ENCODE peak calls at places on chromosomes 4 and X, in six cellular contexts. Y, U, R, H, A and O are unnamed samples.

GRCh38 chr4:972651-973424 is 531 bp downstream of the DGKQ start:
- DNase-seq in Y (no peak), U (peak), R (no peak), H (peak), A (no peak), O (peak)

GRCh38 chrX:39516399-39516798 is 581.4 kb downstream of the BCOR start:
- DNase-seq in Y (no peak), U (no peak), R (no peak), H (no peak), A (no peak), O (no peak)

GRCh38 chr4:168304744-168305459 is 13.7 kb downstream of the DDX60 start:
- DNase-seq in Y (peak), U (peak), R (no peak), H (no peak), A (no peak), O (no peak)

GRCh38 chr4:146488495-146489174 is 33.1 kb downstream of the SLC10A7 start:
- DNase-seq in Y (no peak), U (peak), R (no peak), H (no peak), A (no peak), O (no peak)

GRCh38 chr4:7226464-7226863 is 34.1 kb downstream of the SORCS2 start:
- DNase-seq in Y (no peak), U (no peak), R (no peak), H (no peak), A (no peak), O (no peak)

GRCh38 chrX:104156630-104157529 is at the start of gene SLC25A53:
- DNase-seq in Y (peak), U (peak), R (peak), H (peak), A (peak), O (peak)

GRCh38 chr4:8905773-8906667 is 34.4 kb upstream of the HMX1 start:
- DNase-seq in Y (no peak), U (no peak), R (no peak), H (no peak), A (no peak), O (no peak)

GRCh38 chr4:38160487-38161207 is 200.4 kb downstream of the PTTG2 start:
- DNase-seq in Y (peak), U (peak), R (peak), H (no peak), A (peak), O (peak)

GRCh38 chrX:50430917-50431316 is 39.7 kb downstream of the DGKK start:
- DNase-seq in Y (no peak), U (no peak), R (peak), H (no peak), A (no peak), O (peak)

DNA sequence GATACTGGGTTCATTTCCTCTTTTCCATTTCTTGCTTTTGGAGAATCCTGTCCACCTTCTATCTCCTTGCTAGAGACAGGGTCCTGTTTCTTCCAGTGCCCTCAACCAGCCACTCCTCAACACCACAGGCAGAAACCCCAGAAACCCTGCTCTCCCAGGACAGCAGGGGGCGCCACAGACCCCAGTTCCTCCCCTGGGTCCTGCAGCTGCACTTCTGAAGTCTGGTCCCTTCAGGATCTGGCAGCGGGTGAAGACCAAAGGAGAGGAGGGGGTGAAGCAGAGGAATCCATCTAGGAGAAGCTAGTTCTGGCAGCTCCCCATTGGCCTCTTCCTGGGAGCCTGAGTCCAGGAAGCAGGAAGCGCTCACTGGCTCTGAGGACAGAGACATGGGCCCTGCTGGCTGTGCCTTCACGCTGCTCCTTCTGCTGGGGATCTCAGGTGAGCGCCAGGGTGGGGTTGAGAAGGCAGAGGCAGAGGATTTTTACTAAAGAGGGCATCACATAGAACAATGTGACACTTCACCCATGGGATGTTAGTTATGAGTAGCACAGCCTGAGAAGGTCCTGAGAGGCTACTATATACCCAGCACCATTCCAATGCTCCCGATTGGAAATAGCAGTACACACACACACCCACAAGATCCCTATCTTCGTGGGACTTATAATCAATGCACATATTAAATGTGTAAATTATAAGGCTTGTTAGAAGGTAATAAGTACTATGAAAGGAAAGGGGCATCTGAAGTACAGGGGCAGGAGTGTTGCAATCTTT is at the start of gene PRSS48:
- DNase-seq in Y (peak), U (peak), R (peak), H (peak), A (no peak), O (peak)
- TF ChIP-seq MYC in Y (no peak), U (no peak), R (no peak), H (no peak), A (no peak), O (no peak)

GRCh38 chrX:153462291-153462690 is 8.1 kb downstream of the HAUS7 start:
- DNase-seq in Y (no peak), U (no peak), R (no peak), H (no peak), A (no peak), O (no peak)

GRCh38 chrX:153460826-153461225 is 9.6 kb downstream of the HAUS7 start:
- DNase-seq in Y (peak), U (peak), R (peak), H (peak), A (no peak), O (peak)

GRCh38 chrX:153457827-153458466 is 12.1 kb upstream of the TREX2 start:
- DNase-seq in Y (no peak), U (no peak), R (no peak), H (no peak), A (no peak), O (no peak)

GRCh38 chrX:153457136-153457825 is 11.4 kb upstream of the TREX2 start:
- DNase-seq in Y (no peak), U (no peak), R (no peak), H (no peak), A (no peak), O (no peak)

GRCh38 chrX:153459976-153460375 is 10.4 kb downstream of the HAUS7 start:
- DNase-seq in Y (no peak), U (peak), R (peak), H (no peak), A (no peak), O (no peak)
- TF ChIP-seq MAX in Y (no peak), U (no peak), R (no peak), H (no peak), A (no peak), O (no peak)

GRCh38 chr4:18021470-18021719 is 160 bp downstream of the LCORL start:
- DNase-seq in Y (no peak), U (no peak), R (no peak), H (no peak), A (no peak), O (no peak)
- TF ChIP-seq POLR2A in Y (no peak), U (no peak), R (no peak), H (peak), A (no peak), O (no peak)

GRCh38 chrX:154349979-154350378 is 24.5 kb downstream of the FLNA start:
- DNase-seq in Y (peak), U (no peak), R (no peak), H (no peak), A (no peak), O (no peak)

GRCh38 chrX:154348646-154349358 is 25.6 kb downstream of the FLNA start:
- DNase-seq in Y (peak), U (no peak), R (no peak), H (no peak), A (no peak), O (no peak)

GRCh38 chrX:154350429-154351182 is 23.8 kb downstream of the FLNA start:
- DNase-seq in Y (peak), U (no peak), R (no peak), H (no peak), A (no peak), O (no peak)

GRCh38 chrX:154348114-154348531 is 26.3 kb downstream of the FLNA start:
- DNase-seq in Y (peak), U (no peak), R (no peak), H (no peak), A (no peak), O (no peak)

DNA sequence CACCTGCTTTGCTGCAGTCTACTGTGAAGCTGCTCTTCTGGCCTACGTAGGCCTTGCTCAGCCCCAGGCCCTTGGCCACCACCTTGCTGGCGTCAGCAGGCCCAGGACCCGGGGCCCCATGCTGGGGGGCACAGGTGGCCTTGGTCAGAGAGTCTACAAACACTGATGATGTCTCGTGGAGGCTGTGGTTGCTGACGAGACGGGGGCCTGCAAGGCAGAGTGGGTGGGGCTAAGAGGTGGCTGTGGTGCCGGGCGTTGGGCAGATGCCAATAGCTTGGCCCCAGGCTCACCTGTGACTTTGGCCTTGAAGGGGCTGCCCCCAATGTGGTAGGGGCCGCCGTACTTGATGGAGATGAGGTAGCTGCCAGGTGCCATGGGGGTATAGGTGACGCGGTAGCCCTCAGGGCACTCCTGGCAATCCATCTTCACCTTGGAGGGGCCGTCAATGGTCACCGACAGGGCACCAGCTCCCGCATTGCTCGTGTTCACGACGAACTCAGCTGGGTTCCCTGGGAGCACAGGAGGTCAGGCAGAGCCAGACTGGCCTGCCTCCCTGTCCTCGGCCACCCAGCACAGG is 25.0 kb downstream of the FLNA start:
- DNase-seq in Y (peak), U (no peak), R (no peak), H (no peak), A (no peak), O (no peak)
- TF ChIP-seq MYC in Y (no peak), U (no peak), R (no peak), H (no peak), A (no peak), O (no peak)

GRCh38 chr4:110527156-110527555 is 51.2 kb downstream of the ENPEP start:
- DNase-seq in Y (no peak), U (no peak), R (no peak), H (no peak), A (no peak), O (no peak)
- TF ChIP-seq MAX in Y (no peak), U (no peak), R (no peak), H (no peak), A (no peak), O (no peak)